ENCODE peak calls at places on chromosome 5, in four cellular contexts. Y, S, A and X are unnamed samples.

GRCh38 chr5:97100486-97100885 is 41.9 kb downstream of the LIX1 start:
- DNase-seq in Y (no peak), S (no peak), A (no peak), X (no peak)

GRCh38 chr5:93193756-93194155 is 387.3 kb downstream of the NR2F1-AS1 start:
- DNase-seq in Y (no peak), A (no peak), S (no peak), X (no peak)

GRCh38 chr5:1836176-1836890 is 35.1 kb downstream of the NDUFS6 start:
- DNase-seq in S (no peak), A (no peak), Y (no peak), X (no peak)

GRCh38 chr5:180126716-180127681 is 55.4 kb upstream of the RNF130 start:
- DNase-seq in Y (no peak), A (no peak), S (no peak), X (no peak)

GRCh38 chr5:1726956-1727355 is 72.7 kb downstream of the MRPL36 start:
- DNase-seq in Y (no peak), S (no peak), A (no peak), X (no peak)

GRCh38 chr5:55226027-55226933 is 835 bp downstream of the MCIDAS start:
- DNase-seq in A (peak; percentile 81), Y (peak; percentile 38), S (no peak), X (peak; percentile 66)

GRCh38 chr5:87282254-87282653 is 14.6 kb downstream of the RASA1 start:
- DNase-seq in A (no peak), Y (no peak), S (no peak), X (no peak)

GRCh38 chr5:157045601-157046000 is 13.3 kb downstream of the HAVCR1 start:
- DNase-seq in S (no peak), A (no peak), Y (no peak), X (no peak)